ENCODE peak calls at places on chromosomes 12 and 14, in eight cellular contexts. V, O, B, Z, J, S, Q and T are unnamed samples.

GRCh38 chr12:68290126-68290525 is 36.7 kb upstream of the IL22 start:
- DNase-seq in O (no peak), V (peak; percentile 58), J (no peak), Z (no peak), S (no peak), Q (peak; percentile 32), B (no peak), T (no peak)

GRCh38 chr14:71783101-71783500 is 149.1 kb upstream of the RGS6 start:
- DNase-seq in O (no peak), J (no peak), Z (no peak), S (no peak), B (no peak), V (no peak), Q (no peak), T (no peak)

GRCh38 chr12:63068857-63069442 is 82.1 kb downstream of the AVPR1A start:
- DNase-seq in Z (peak; percentile 75), V (no peak), J (no peak), B (peak; percentile 75), Q (no peak), S (no peak), O (no peak), T (no peak)

GRCh38 chr12:6219980-6220379 is 19.8 kb downstream of the CD9 start:
- DNase-seq in J (no peak), O (no peak), S (no peak), B (no peak), Q (no peak), V (no peak), Z (no peak), T (no peak)

GRCh38 chr12:96720363-96720705 is 186.7 kb upstream of the NEDD1 start:
- DNase-seq in O (no peak), V (peak; percentile 7), Z (peak; percentile 24), J (no peak), Q (no peak), S (no peak), B (no peak), T (peak; percentile 9)

GRCh38 chr12:128727999-128728398 is 95.8 kb downstream of the SLC15A4 start:
- DNase-seq in S (no peak), Z (no peak), B (no peak), J (no peak), Q (no peak), O (no peak), V (no peak), T (no peak)

GRCh38 chr14:44898547-44898946 is 63.2 kb downstream of the KLHL28 start:
- DNase-seq in Z (no peak), B (peak; percentile 11), S (no peak), O (no peak), Q (no peak), J (no peak), V (no peak), T (no peak)

GRCh38 chr12:41924111-41924510 is 220.6 kb downstream of the GXYLT1 start:
- DNase-seq in S (no peak), O (no peak), B (no peak), V (no peak), J (no peak), Q (no peak), Z (no peak), T (no peak)

GRCh38 chr12:21615441-21615840 is 10.8 kb upstream of the GYS2 start:
- DNase-seq in Q (no peak), Z (no peak), B (no peak), O (no peak), S (no peak), V (no peak), J (no peak), T (no peak)

GRCh38 chr12:46547421-46548340 is 175.1 kb upstream of the SLC38A2 start:
- DNase-seq in Z (no peak), B (peak; percentile 82), O (no peak), Q (no peak), V (no peak), S (no peak), J (no peak), T (no peak)

GRCh38 chr12:15982471-15982870 is 71.3 kb downstream of the DERA start:
- DNase-seq in S (no peak), J (no peak), O (no peak), Q (no peak), Z (peak; percentile 7), B (peak; percentile 64), V (no peak), T (no peak)

GRCh38 chr14:28577187-28577586 is 189.4 kb upstream of the FOXG1 start:
- DNase-seq in S (no peak), O (no peak), B (no peak), Z (no peak), J (no peak), V (no peak), Q (no peak), T (no peak)

GRCh38 chr12:116141110-116141832 is 136.2 kb downstream of the MED13L start:
- DNase-seq in S (no peak), O (no peak), J (no peak), V (no peak), Q (no peak), B (no peak), Z (peak; percentile 31), T (no peak)

GRCh38 chr12:75834591-75834990 is 197.0 kb downstream of the PHLDA1 start:
- DNase-seq in Q (no peak), B (no peak), J (no peak), S (no peak), V (no peak), O (no peak), Z (no peak), T (no peak)

GRCh38 chr14:94051115-94051514 is 25.0 kb downstream of the OTUB2 start:
- DNase-seq in Q (no peak), S (peak; percentile 45), Z (no peak), B (peak; percentile 31), V (no peak), O (peak; percentile 46), J (no peak), T (no peak)

GRCh38 chr12:102031852-102032251 is 29.9 kb downstream of the WASHC3 start:
- DNase-seq in Z (no peak), S (no peak), B (no peak), J (no peak), Q (no peak), O (no peak), V (no peak), T (no peak)

GRCh38 chr14:26887842-26888241 is 290.0 kb upstream of the NOVA1 start:
- DNase-seq in V (no peak), S (no peak), J (no peak), B (no peak), Q (no peak), O (peak; percentile 24), Z (peak; percentile 0), T (no peak)

GRCh38 chr12:25692115-25693035 is 139.3 kb upstream of the LMNTD1 start:
- DNase-seq in B (no peak), O (no peak), J (no peak), S (no peak), Q (no peak), Z (no peak), V (no peak), T (no peak)